ENCODE peak calls at places on chromosomes 5 and 9, in seven cellular contexts. S, E, D, X, T, A and O are unnamed samples.

GRCh38 chr9:26744362-26744965 is 148.1 kb downstream of the CAAP1 start:
- DNase-seq in A (peak; percentile 41), S (no peak), D (peak; percentile 10), E (no peak), X (peak; percentile 40), T (no peak), O (no peak)

GRCh38 chr5:135667662-135668061 is 88.9 kb upstream of the CXCL14 start:
- DNase-seq in A (no peak), E (no peak), X (no peak), D (no peak), T (no peak), S (no peak), O (no peak)

GRCh38 chr5:14035859-14036440 is 91.5 kb upstream of the DNAH5 start:
- DNase-seq in S (peak; percentile 74), T (no peak), A (peak; percentile 99), E (no peak), D (peak; percentile 92), X (no peak), O (peak; percentile 52)

GRCh38 chr5:174293006-174293405 is 247.5 kb downstream of the NSG2 start:
- DNase-seq in A (no peak), E (no peak), S (no peak), X (no peak), D (no peak), T (no peak), O (no peak)

GRCh38 chr5:6496207-6496584 is 47.5 kb downstream of the UBE2QL1 start:
- DNase-seq in E (no peak), A (no peak), D (no peak), X (peak; percentile 35), T (no peak), S (no peak), O (no peak)

GRCh38 chr9:87599901-87600610 is 102.4 kb downstream of the DAPK1 start:
- DNase-seq in E (no peak), X (no peak), A (peak; percentile 78), S (no peak), D (no peak), T (no peak), O (no peak)

GRCh38 chr5:102223542-102224444 is 72.3 kb downstream of the SLCO4C1 start:
- DNase-seq in E (no peak), A (peak; percentile 22), S (no peak), T (no peak), D (peak; percentile 41), X (peak; percentile 29), O (no peak)

GRCh38 chr9:125638646-125639045 is 68.4 kb downstream of the MAPKAP1 start:
- DNase-seq in E (no peak), A (no peak), T (no peak), D (no peak), X (no peak), S (no peak), O (no peak)

GRCh38 chr5:8843766-8844165 is 702.1 kb downstream of the SEMA5A start:
- DNase-seq in X (no peak), S (no peak), E (no peak), A (peak; percentile 87), D (no peak), T (no peak), O (no peak)

GRCh38 chr9:72154468-72155281 is 5.4 kb downstream of the GDA start:
- DNase-seq in A (peak; percentile 5), S (no peak), T (no peak), X (no peak), E (no peak), D (no peak), O (no peak)

GRCh38 chr5:29001666-29002065 is 1963.3 kb upstream of the CDH9 start:
- DNase-seq in T (no peak), X (no peak), D (no peak), E (no peak), S (no peak), A (no peak), O (no peak)

GRCh38 chr5:148474025-148474511 is 90.3 kb downstream of the FBXO38 start:
- DNase-seq in E (no peak), D (no peak), A (no peak), T (peak; percentile 89), X (no peak), S (no peak), O (no peak)

GRCh38 chr5:109318455-109319108 is 91.2 kb downstream of the PJA2 start:
- DNase-seq in A (no peak), D (no peak), X (no peak), S (no peak), E (no peak), T (no peak), O (no peak)

GRCh38 chr5:134576386-134577021 is 51.0 kb downstream of the JADE2 start:
- DNase-seq in D (no peak), S (no peak), T (no peak), A (no peak), X (no peak), E (no peak), O (no peak)

GRCh38 chr5:54309237-54309636 is 1.1 kb downstream of the ARL15 start:
- DNase-seq in E (no peak), A (peak; percentile 48), S (no peak), T (no peak), X (no peak), D (no peak), O (no peak)

GRCh38 chr5:172172912-172173591 is 15.0 kb downstream of the STK10 start:
- DNase-seq in D (no peak), X (no peak), E (no peak), A (peak; percentile 40), S (no peak), T (no peak), O (no peak)

GRCh38 chr5:142780871-142781270 is 10.7 kb downstream of the ARHGAP26 start:
- DNase-seq in D (no peak), X (no peak), S (no peak), T (no peak), A (no peak), E (no peak), O (no peak)

GRCh38 chr9:124502711-124503702 is 4.2 kb downstream of the NR5A1 start:
- DNase-seq in A (peak; percentile 22), E (no peak), T (no peak), D (no peak), S (no peak), X (no peak), O (peak; percentile 75)

GRCh38 chr5:32507738-32508434 is 63.3 kb upstream of the ZFR start:
- DNase-seq in X (no peak), S (no peak), T (no peak), E (no peak), A (peak; percentile 95), D (no peak), O (no peak)

GRCh38 chr5:78841767-78842166 is 143.3 kb downstream of the ARSB start:
- DNase-seq in D (no peak), X (no peak), A (no peak), T (no peak), E (no peak), S (no peak), O (no peak)

GRCh38 chr5:172187118-172188032 is 649 bp downstream of the STK10 start:
- DNase-seq in A (peak; percentile 91), X (peak; percentile 82), D (peak; percentile 26), S (no peak), T (no peak), E (peak; percentile 71), O (peak; percentile 92)

GRCh38 chr5:98460536-98460935 is 312.9 kb upstream of the RGMB start:
- DNase-seq in S (no peak), X (no peak), A (peak; percentile 50), T (no peak), D (no peak), E (no peak), O (no peak)

GRCh38 chr5:174678107-174678506 is 46.3 kb upstream of the MSX2 start:
- DNase-seq in S (no peak), X (no peak), D (no peak), A (no peak), T (no peak), E (no peak), O (no peak)

GRCh38 chr5:141822134-141822533 is 56.1 kb downstream of the PCDH1 start:
- DNase-seq in E (no peak), D (no peak), X (no peak), S (no peak), T (peak; percentile 78), A (peak; percentile 74), O (peak; percentile 64)

GRCh38 chr5:90767710-90768109 is 209.1 kb downstream of the ADGRV1 start:
- DNase-seq in T (no peak), D (no peak), S (no peak), A (no peak), E (no peak), X (no peak), O (no peak)

GRCh38 chr9:80369641-80370040 is 797.9 kb downstream of the TLE4 start:
- DNase-seq in E (no peak), S (no peak), X (no peak), A (no peak), D (no peak), T (no peak), O (no peak)

GRCh38 chr5:66122379-66123034 is 21.6 kb upstream of the SREK1 start:
- DNase-seq in E (no peak), D (no peak), S (no peak), X (no peak), A (peak; percentile 54), T (no peak), O (no peak)

GRCh38 chr9:121725008-121725795 is 73.8 kb downstream of the DAB2IP start:
- DNase-seq in E (no peak), T (peak; percentile 99), S (no peak), A (peak; percentile 100), D (no peak), X (no peak), O (peak; percentile 86)

GRCh38 chr5:24110019-24110615 is 534.7 kb downstream of the CDH10 start:
- DNase-seq in S (no peak), E (no peak), X (no peak), T (no peak), D (no peak), A (peak; percentile 61), O (no peak)

GRCh38 chr5:14143843-14144585 is 872 bp downstream of the TRIO start:
- DNase-seq in E (no peak), S (no peak), A (peak; percentile 74), T (peak; percentile 75), D (no peak), X (peak; percentile 9), O (peak; percentile 92)

GRCh38 chr9:85156652-85157051 is 487.1 kb downstream of the NTRK2 start:
- DNase-seq in X (no peak), E (no peak), D (no peak), T (no peak), A (no peak), S (no peak), O (no peak)
- H3K27ac ChIP-seq in X (no peak overlapping the region), E (no peak overlapping the region), D (no peak overlapping the region), T (no peak overlapping the region), A (no peak overlapping the region), S (no peak overlapping the region), O (no peak overlapping the region)

GRCh38 chr5:126516852-126517251 is 78.2 kb downstream of the ALDH7A1 start:
- DNase-seq in T (no peak), S (no peak), E (no peak), D (no peak), A (peak; percentile 39), X (no peak), O (no peak)
- H3K27ac ChIP-seq in T (no peak overlapping the region), S (no peak overlapping the region), E (no peak overlapping the region), D (no peak overlapping the region), A (no peak overlapping the region), X (no peak overlapping the region), O (no peak overlapping the region)

GRCh38 chr5:107457138-107457537 is 213.6 kb downstream of the EFNA5 start:
- DNase-seq in X (no peak), D (no peak), A (no peak), S (no peak), T (no peak), E (no peak), O (no peak)
- H3K27ac ChIP-seq in X (no peak overlapping the region), D (no peak overlapping the region), A (no peak overlapping the region), S (no peak overlapping the region), T (no peak overlapping the region), E (no peak overlapping the region), O (no peak overlapping the region)

GRCh38 chr5:151101746-151102145 is 20.9 kb upstream of the TNIP1 start:
- DNase-seq in A (no peak), X (no peak), S (no peak), D (no peak), E (no peak), T (no peak), O (peak; percentile 59)
- H3K27ac ChIP-seq in A (no peak overlapping the region), X (no peak overlapping the region), S (no peak overlapping the region), D (no peak overlapping the region), E (peak overlapping the region; percentile 26), T (no peak overlapping the region), O (peak overlapping the region; percentile 68)